ENCODE peak calls at places on chromosomes 5 and 9, in four cellular contexts. I is K562, A is GM12878, T is HepG2. M is an unnamed sample.

GRCh38 chr9:75432386-75432785 is 344.1 kb downstream of the OSTF1 start:
- DNase-seq in I (no peak), A (no peak), T (no peak), M (no peak)

GRCh38 chr5:34751807-34752736 is 86.9 kb upstream of the TTC23L start:
- DNase-seq in I (no peak), A (no peak), T (no peak), M (peak)

GRCh38 chr9:112032733-112033132 is 136.1 kb downstream of the UGCG start:
- DNase-seq in I (no peak), A (no peak), T (no peak), M (no peak)

GRCh38 chr5:149403923-149404745 is 25.0 kb upstream of the IL17B start:
- DNase-seq in I (no peak), A (no peak), T (no peak), M (no peak)

GRCh38 chr5:36418172-36418979 is 116.7 kb upstream of the RANBP3L start:
- DNase-seq in I (no peak), A (no peak), T (peak), M (no peak)

GRCh38 chr9:110065527-110065926 is 142.4 kb downstream of the C9orf152 start:
- DNase-seq in I (no peak), A (no peak), T (no peak), M (no peak)

GRCh38 chr9:74838351-74838750 is 49.4 kb downstream of the TRPM6 start:
- DNase-seq in I (no peak), A (no peak), T (no peak), M (no peak)

GRCh38 chr5:145178667-145179523 is 656.2 kb downstream of the PRELID2 start:
- DNase-seq in I (no peak), A (no peak), T (peak), M (peak)

GRCh38 chr5:2261002-2261703 is 378.4 kb upstream of the IRX4 start:
- DNase-seq in I (no peak), A (no peak), T (no peak), M (no peak)

GRCh38 chr9:96587916-96588315 is 31.7 kb downstream of the CDC14B start:
- DNase-seq in I (no peak), A (no peak), T (no peak), M (no peak)

GRCh38 chr9:34372598-34373011 is 4.1 kb downstream of the MYORG start:
- DNase-seq in I (no peak), A (no peak), T (no peak), M (peak)

GRCh38 chr9:34370970-34371880 is 5.5 kb downstream of the MYORG start:
- DNase-seq in I (no peak), A (no peak), T (no peak), M (no peak)

GRCh38 chr9:34373749-34374148 is 2.9 kb downstream of the MYORG start:
- DNase-seq in I (no peak), A (no peak), T (no peak), M (no peak)

GRCh38 chr9:34371886-34372597 is 4.7 kb downstream of the MYORG start:
- DNase-seq in I (no peak), A (no peak), T (no peak), M (no peak)

DNA sequence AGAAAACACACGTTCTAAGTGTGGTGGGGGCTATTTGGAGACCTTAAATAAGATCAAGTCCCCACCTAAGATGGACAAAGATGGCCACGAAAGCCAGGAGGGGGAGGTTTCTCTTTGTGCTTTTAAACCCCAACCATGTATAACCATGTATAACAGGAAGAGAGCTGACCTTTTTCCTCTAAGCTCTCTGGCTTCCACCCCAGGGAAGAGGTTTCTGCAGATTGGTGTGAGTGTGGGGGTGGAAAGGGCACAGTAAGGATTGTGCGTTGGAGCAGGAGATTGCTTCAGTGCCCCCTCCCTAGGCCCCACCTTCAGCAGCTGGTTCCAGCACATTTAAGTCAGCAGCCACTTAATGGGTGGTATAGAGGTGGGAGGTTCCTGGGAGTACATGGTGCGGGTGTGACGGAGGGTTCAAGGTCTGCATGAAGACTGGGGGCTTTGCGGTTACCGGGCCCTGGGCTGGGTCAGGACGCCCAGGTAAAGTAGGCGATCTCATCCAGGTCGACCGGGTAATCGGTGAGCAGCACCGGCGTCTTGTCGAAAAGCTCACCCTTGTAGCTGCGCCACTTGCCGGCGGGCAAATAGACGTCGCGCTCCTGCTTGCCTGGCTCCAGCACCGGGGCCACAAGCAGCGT is 6.2 kb downstream of the MYORG start:
- DNase-seq in I (no peak), A (no peak), T (no peak), M (no peak)
- H2AFZ ChIP-seq in I (no peak), A (no peak), T (no peak), M (no peak)

GRCh38 chr5:114362197-114362976 is 517 bp downstream of the KCNN2 start:
- DNase-seq in I (no peak), A (no peak), T (no peak), M (peak)

GRCh38 chr5:114360816-114361723 is 800 bp upstream of the KCNN2 start:
- DNase-seq in I (no peak), A (no peak), T (no peak), M (peak)

GRCh38 chr5:114358329-114358728 is 3.5 kb upstream of the KCNN2 start:
- DNase-seq in I (no peak), A (no peak), T (no peak), M (no peak)

GRCh38 chr5:114361724-114362196 is at the start of gene KCNN2:
- DNase-seq in I (no peak), A (peak), T (peak), M (peak)

DNA sequence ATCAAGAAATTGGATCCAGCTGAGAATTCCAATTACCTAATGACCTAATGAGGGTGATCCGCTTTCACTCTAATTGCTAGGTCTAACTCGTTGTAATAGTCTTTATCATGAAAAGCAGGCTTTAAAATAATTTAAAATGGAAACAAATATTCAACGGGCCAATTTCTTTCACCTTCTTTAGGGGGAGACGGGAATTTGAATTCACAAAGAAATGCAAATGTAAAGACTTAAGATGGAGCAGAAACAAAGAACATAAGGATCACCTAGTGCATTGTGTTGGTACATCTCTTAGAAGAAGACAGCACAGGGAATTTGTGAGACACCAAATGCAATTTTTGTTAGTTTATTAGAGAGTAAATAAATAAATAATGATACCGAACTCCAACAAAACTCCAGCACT is 1.5 kb upstream of the KCNN2 start:
- DNase-seq in I (no peak), A (no peak), T (no peak), M (peak)
- TF ChIP-seq EZH2 in I (no peak), A (no peak), T (no peak), M (no peak)

GRCh38 chr9:99690573-99690972 is 131.1 kb upstream of the NR4A3 start:
- DNase-seq in I (no peak), A (no peak), T (no peak), M (no peak)
- TF ChIP-seq JUNB in I (no peak), A (no peak), T (no peak), M (no peak)

GRCh38 chr9:113648048-113648447 is 184.5 kb downstream of the RGS3 start:
- DNase-seq in I (no peak), A (no peak), T (no peak), M (no peak)

GRCh38 chr9:113649855-113650206 is 186.3 kb downstream of the RGS3 start:
- DNase-seq in I (no peak), A (no peak), T (no peak), M (no peak)

GRCh38 chr9:113646946-113647914 is 183.7 kb downstream of the RGS3 start:
- DNase-seq in I (no peak), A (no peak), T (no peak), M (no peak)

GRCh38 chr9:113649054-113649453 is 185.5 kb downstream of the RGS3 start:
- DNase-seq in I (no peak), A (no peak), T (no peak), M (no peak)

GRCh38 chr9:113648586-113648985 is 185.1 kb downstream of the RGS3 start:
- DNase-seq in I (no peak), A (no peak), T (no peak), M (no peak)
- H2AFZ ChIP-seq in I (no peak), A (no peak), T (no peak), M (no peak)

GRCh38 chr5:91225848-91226686 is 157.1 kb downstream of the ARRDC3 start:
- DNase-seq in I (peak), A (peak), T (peak), M (peak)

GRCh38 chr5:91224969-91225368 is 158.1 kb downstream of the ARRDC3 start:
- DNase-seq in I (no peak), A (no peak), T (no peak), M (no peak)

GRCh38 chr5:91232523-91232922 is 150.6 kb downstream of the ARRDC3 start:
- DNase-seq in I (no peak), A (no peak), T (no peak), M (no peak)

GRCh38 chr5:91224459-91224858 is 158.7 kb downstream of the ARRDC3 start:
- DNase-seq in I (no peak), A (no peak), T (no peak), M (no peak)

DNA sequence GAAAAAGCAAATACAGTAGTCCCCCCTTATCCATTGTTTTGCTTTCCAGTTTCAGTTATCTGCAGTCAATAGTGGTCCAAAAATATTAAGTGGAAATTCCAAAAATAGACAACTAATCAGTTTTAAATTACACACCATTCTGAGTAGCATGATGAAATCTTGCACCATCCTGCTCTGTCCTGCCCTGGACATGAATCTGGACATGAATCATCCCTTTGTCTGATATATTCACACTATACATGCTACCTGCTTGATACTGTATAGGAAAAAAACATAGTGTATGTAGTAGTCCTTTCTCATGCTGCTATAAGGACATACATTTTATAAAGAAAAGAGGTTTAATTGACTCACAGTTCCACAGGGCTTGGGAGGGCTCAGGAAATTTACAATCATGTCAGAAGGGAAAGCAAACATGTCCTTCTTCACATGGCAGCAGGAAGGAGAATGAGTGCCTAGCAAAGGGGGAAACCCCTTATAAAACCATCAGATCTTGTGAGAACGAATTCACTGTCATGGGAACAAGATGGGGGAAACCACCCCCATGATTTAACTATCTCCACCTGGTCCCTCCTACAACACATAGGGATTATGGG is 154.0 kb downstream of the ARRDC3 start:
- DNase-seq in I (no peak), A (no peak), T (no peak), M (no peak)
- TF ChIP-seq EZH2 in I (no peak), A (no peak), T (no peak), M (no peak)